ENCODE peak calls at places on chromosomes 11 and 22, in five cellular contexts. W is neural crest cell, P is IMR-90, O is astrocyte of the spinal cord, H is nephron progenitor cell. V is an unnamed sample.

GRCh38 chr22:50576070-50576469 is 2.2 kb downstream of the CPT1B start:
- DNase-seq in H (peak; percentile 20), O (peak; percentile 17), P (peak; percentile 44), W (peak; percentile 22), V (no peak)

GRCh38 chr11:26823963-26824362 is 102.1 kb upstream of the SLC5A12 start:
- DNase-seq in H (no peak), O (no peak), P (no peak), W (no peak), V (no peak)

GRCh38 chr11:57310630-57311086 is 14.1 kb downstream of the TNKS1BP1 start:
- DNase-seq in W (no peak), H (no peak), P (peak; percentile 27), O (no peak), V (no peak)

GRCh38 chr11:70503878-70504240 is 105.5 kb downstream of the CTTN start:
- DNase-seq in O (no peak), W (no peak), H (no peak), P (no peak), V (no peak)

GRCh38 chr11:7672960-7673723 is at the start of gene CYB5R2:
- DNase-seq in W (peak; percentile 47), P (peak; percentile 5), O (no peak), H (peak; percentile 80), V (no peak)

GRCh38 chr22:36350751-36351594 is 36.8 kb downstream of the MYH9 start:
- DNase-seq in P (peak; percentile 75), O (peak; percentile 90), H (no peak), W (no peak), V (no peak)

GRCh38 chr11:5476184-5476819 is 12.2 kb upstream of the OR52D1 start:
- DNase-seq in O (peak; percentile 56), P (peak; percentile 57), W (peak; percentile 44), H (peak; percentile 49), V (peak; percentile 23)

GRCh38 chr11:42034821-42035220 is 575.4 kb upstream of the LRRC4C start:
- DNase-seq in H (no peak), W (no peak), O (no peak), P (no peak), V (no peak)

GRCh38 chr11:43515090-43515489 is 156.4 kb downstream of the TTC17 start:
- DNase-seq in W (peak; percentile 25), P (no peak), H (peak; percentile 11), O (no peak), V (no peak)

GRCh38 chr11:105181100-105181499 is 41.5 kb upstream of the CARD18 start:
- DNase-seq in P (peak; percentile 76), O (peak; percentile 71), W (no peak), H (no peak), V (no peak)

GRCh38 chr11:117071344-117071787 is 26.9 kb downstream of the SIK3 start:
- DNase-seq in W (no peak), O (no peak), H (no peak), P (no peak), V (no peak)

GRCh38 chr22:50523806-50524663 is 1.4 kb downstream of the SCO2 start:
- DNase-seq in W (no peak), P (no peak), O (no peak), H (no peak), V (no peak)

GRCh38 chr22:21707677-21708076 is 27.9 kb downstream of the YPEL1 start:
- DNase-seq in W (no peak), P (peak; percentile 19), H (no peak), O (no peak), V (no peak)

GRCh38 chr11:116792869-116793475 is 1.3 kb upstream of the APOA5 start:
- DNase-seq in H (no peak), O (peak; percentile 74), W (no peak), P (peak; percentile 73), V (no peak)

GRCh38 chr22:36734171-36735058 is 30.9 kb upstream of the CACNG2 start:
- DNase-seq in W (no peak), P (peak; percentile 51), H (peak; percentile 8), O (peak; percentile 26), V (no peak)

GRCh38 chr22:42946551-42947198 is 68.3 kb downstream of the PACSIN2 start:
- DNase-seq in W (no peak), O (no peak), P (no peak), H (no peak), V (no peak)

GRCh38 chr11:115170133-115170815 is 333.9 kb downstream of the CADM1 start:
- DNase-seq in P (peak; percentile 38), W (peak; percentile 56), H (peak; percentile 58), O (peak; percentile 53), V (no peak)

GRCh38 chr22:19820880-19821522 is 33.7 kb downstream of the GNB1L start:
- DNase-seq in P (no peak), H (no peak), W (no peak), O (no peak), V (no peak)

GRCh38 chr22:47091241-47091691 is 328.8 kb downstream of the TBC1D22A start:
- DNase-seq in W (no peak), H (no peak), O (no peak), P (no peak), V (peak; percentile 1)

GRCh38 chr11:29629281-29629680 is 387.5 kb downstream of the KCNA4 start:
- DNase-seq in H (no peak), W (no peak), O (peak; percentile 63), P (no peak), V (no peak)

GRCh38 chr11:128501576-128502549 is 85.5 kb downstream of the ETS1 start:
- DNase-seq in O (peak; percentile 84), W (no peak), H (no peak), P (peak; percentile 77), V (no peak)

GRCh38 chr11:120917536-120918239 is 106.2 kb upstream of the TBCEL start:
- DNase-seq in O (no peak), P (no peak), H (no peak), W (no peak), V (no peak)

GRCh38 chr22:29265929-29266328 is 1.9 kb downstream of the RHBDD3 start:
- DNase-seq in W (no peak), H (no peak), O (no peak), P (no peak), V (no peak)

GRCh38 chr22:46564084-46564714 is 26.8 kb upstream of the CELSR1 start:
- DNase-seq in O (no peak), H (no peak), P (no peak), W (no peak), V (no peak)

GRCh38 chr11:10637629-10638028 is 55.9 kb downstream of the IRAG1 start:
- DNase-seq in P (no peak), O (no peak), H (no peak), W (no peak), V (no peak)

GRCh38 chr11:103542851-103543250 is 433.6 kb downstream of the DYNC2H1 start:
- DNase-seq in W (no peak), P (no peak), H (no peak), O (no peak), V (no peak)

GRCh38 chr22:31079095-31079642 is 1.9 kb upstream of the SMTN start:
- DNase-seq in W (no peak), H (no peak), O (no peak), P (no peak), V (no peak)

GRCh38 chr22:31081963-31082605 is 966 bp downstream of the SMTN start:
- DNase-seq in O (no peak), P (peak; percentile 62), H (no peak), W (no peak), V (no peak)

GRCh38 chr22:31080164-31080847 is 812 bp upstream of the SMTN start:
- DNase-seq in P (no peak), W (no peak), O (no peak), H (no peak), V (no peak)

GRCh38 chr22:31082606-31083376 is 1.7 kb downstream of the SMTN start:
- DNase-seq in P (peak; percentile 64), O (peak; percentile 26), W (no peak), H (peak; percentile 56), V (peak; percentile 41)

DNA sequence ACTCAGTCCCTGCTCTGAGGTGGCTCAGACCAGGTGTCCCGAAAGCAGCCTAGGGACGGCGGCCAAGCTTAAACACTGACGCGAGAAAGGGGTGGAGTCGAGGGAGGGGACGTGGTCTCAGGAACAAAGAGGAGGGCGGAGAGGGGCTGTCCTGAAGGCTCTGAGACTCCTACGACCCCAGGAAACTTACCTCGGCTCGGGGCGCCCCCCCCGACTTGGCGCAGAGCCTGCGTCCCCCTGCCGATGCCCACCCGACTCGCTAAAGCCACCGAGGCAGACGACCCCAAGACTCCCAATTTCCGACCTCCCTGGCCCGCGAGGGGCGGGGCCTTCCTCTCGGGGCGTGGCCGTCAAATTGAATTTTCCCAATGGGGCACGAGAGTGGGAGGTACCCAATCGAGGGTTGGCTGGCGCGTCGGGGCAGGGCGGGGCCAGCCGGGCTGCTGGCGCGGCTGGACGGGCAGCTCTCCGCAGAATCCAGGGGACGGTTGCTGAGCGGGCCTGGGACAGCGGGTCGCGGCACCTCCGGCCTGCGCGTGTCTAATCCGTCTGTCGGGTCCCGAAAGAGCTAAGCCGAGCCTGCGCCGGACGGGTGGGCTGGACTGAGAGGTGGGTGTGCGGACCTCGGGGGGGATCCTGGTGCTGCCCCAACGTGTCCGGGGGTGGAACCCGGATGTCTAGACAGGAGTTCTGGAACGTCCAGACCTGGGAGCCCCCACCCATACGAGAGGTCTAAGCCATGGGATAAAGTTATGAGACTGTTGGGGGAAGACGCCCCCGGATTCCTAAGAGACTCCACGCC is at the start of gene SMTN:
- DNase-seq in W (peak; percentile 94), P (peak; percentile 85), H (peak; percentile 98), O (peak; percentile 91), V (peak; percentile 64)
- TF ChIP-seq CTCF in W (no peak), P (no peak), H (no peak), O (no peak), V (no peak)

GRCh38 chr11:118973985-118974384 is 2.4 kb downstream of the FOXR1 start:
- DNase-seq in H (no peak), O (no peak), P (no peak), W (no peak), V (no peak)
- TF ChIP-seq CTCF in H (no peak), O (no peak), P (no peak), W (no peak), V (no peak)

GRCh38 chr11:110074499-110074898 is 18.7 kb upstream of the ZC3H12C start:
- DNase-seq in H (no peak), O (no peak), W (no peak), P (no peak), V (no peak)

GRCh38 chr11:110069158-110069737 is 23.9 kb upstream of the ZC3H12C start:
- DNase-seq in H (no peak), P (peak; percentile 88), W (no peak), O (peak; percentile 61), V (peak; percentile 54)

GRCh38 chr11:110071197-110071596 is 22.0 kb upstream of the ZC3H12C start:
- DNase-seq in O (no peak), H (no peak), P (no peak), W (no peak), V (no peak)

GRCh38 chr11:110065189-110065588 is 28.0 kb upstream of the ZC3H12C start:
- DNase-seq in W (no peak), P (no peak), H (no peak), O (no peak), V (no peak)

GRCh38 chr11:110070176-110070575 is 23.0 kb upstream of the ZC3H12C start:
- DNase-seq in O (no peak), H (no peak), P (no peak), W (no peak), V (no peak)
- TF ChIP-seq CTCF in O (no peak), H (no peak), P (no peak), W (no peak), V (no peak)

DNA sequence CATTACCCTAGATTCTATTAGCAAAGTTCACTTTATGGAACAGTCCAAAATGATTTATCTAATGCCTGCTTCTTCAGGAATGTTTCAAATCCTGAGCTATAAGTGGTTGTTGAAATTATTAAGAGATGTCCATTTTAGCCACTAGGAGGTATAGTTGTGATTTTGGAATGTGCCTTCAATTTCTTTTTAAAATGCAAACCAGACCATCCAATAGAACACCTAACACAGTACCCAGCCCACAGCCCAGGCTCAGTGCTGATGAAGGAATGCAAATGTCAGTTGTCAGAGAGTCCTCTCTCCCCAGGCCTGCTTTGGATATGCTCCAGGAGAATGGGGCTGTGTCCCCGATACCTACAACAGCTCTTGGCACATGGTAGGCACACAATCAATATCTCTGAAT is 85.8 kb upstream of the E2F8 start:
- DNase-seq in H (no peak), O (peak; percentile 14), W (no peak), P (peak; percentile 29), V (no peak)
- TF ChIP-seq CTCF in H (no peak), O (peak; percentile 36), W (peak; percentile 48), P (peak; percentile 52), V (peak; percentile 47)

V was measured in AG09319.